ENCODE peak calls at places on chromosomes 13 and 19, in six cellular contexts. One of them, this sample, is unnamed.

GRCh38 chr19:46368116-46368515 is 21.2 kb downstream of the PPP5C start:
- DNase-seq in NB4: no peak
- DNase-seq in cardiac muscle cell: no peak
- DNase-seq in pancreas: no peak
- DNase-seq in neural crest cell: no peak
- DNase-seq in lower leg skin: peak
- DNase-seq in this sample: no peak

GRCh38 chr19:2233601-2234280 is 2.4 kb downstream of the PLEKHJ1 start:
- DNase-seq in neural crest cell: no peak
- DNase-seq in cardiac muscle cell: no peak
- DNase-seq in lower leg skin: no peak
- DNase-seq in pancreas: no peak
- DNase-seq in NB4: no peak
- DNase-seq in this sample: no peak

GRCh38 chr13:33937373-33938087 is 119.6 kb downstream of the RFC3 start:
- DNase-seq in pancreas: peak
- DNase-seq in NB4: no peak
- DNase-seq in lower leg skin: no peak
- DNase-seq in cardiac muscle cell: no peak
- DNase-seq in neural crest cell: no peak
- DNase-seq in this sample: no peak

GRCh38 chr19:1481893-1482360 is 2.9 kb upstream of the C19orf25 start:
- DNase-seq in neural crest cell: no peak
- DNase-seq in lower leg skin: no peak
- DNase-seq in NB4: no peak
- DNase-seq in cardiac muscle cell: no peak
- DNase-seq in pancreas: no peak
- DNase-seq in this sample: no peak

GRCh38 chr13:41117859-41118258 is 14.7 kb downstream of the KBTBD6 start:
- DNase-seq in pancreas: no peak
- DNase-seq in cardiac muscle cell: no peak
- DNase-seq in NB4: no peak
- DNase-seq in lower leg skin: no peak
- DNase-seq in neural crest cell: no peak
- DNase-seq in this sample: no peak

GRCh38 chr19:40604647-40605200 is 3.6 kb downstream of the LTBP4 start:
- DNase-seq in lower leg skin: peak
- DNase-seq in pancreas: no peak
- DNase-seq in cardiac muscle cell: no peak
- DNase-seq in NB4: no peak
- DNase-seq in neural crest cell: no peak
- DNase-seq in this sample: no peak

GRCh38 chr13:112743451-112744305 is 53.8 kb downstream of the ATP11A start:
- DNase-seq in neural crest cell: no peak
- DNase-seq in lower leg skin: no peak
- DNase-seq in cardiac muscle cell: no peak
- DNase-seq in NB4: no peak
- DNase-seq in pancreas: no peak
- DNase-seq in this sample: no peak

GRCh38 chr13:77969299-77969698 is 50.7 kb upstream of the EDNRB start:
- DNase-seq in cardiac muscle cell: no peak
- DNase-seq in lower leg skin: no peak
- DNase-seq in pancreas: no peak
- DNase-seq in NB4: no peak
- DNase-seq in neural crest cell: no peak
- DNase-seq in this sample: no peak

GRCh38 chr13:82076421-82076820 is 1735.5 kb upstream of the SPRY2 start:
- DNase-seq in cardiac muscle cell: no peak
- DNase-seq in neural crest cell: no peak
- DNase-seq in NB4: no peak
- DNase-seq in lower leg skin: no peak
- DNase-seq in pancreas: no peak
- DNase-seq in this sample: no peak

GRCh38 chr19:19477705-19478383 is 37.5 kb downstream of the TSSK6 start:
- DNase-seq in pancreas: no peak
- DNase-seq in NB4: no peak
- DNase-seq in neural crest cell: no peak
- DNase-seq in lower leg skin: no peak
- DNase-seq in cardiac muscle cell: no peak
- DNase-seq in this sample: no peak

GRCh38 chr19:35291259-35291658 is 702 bp upstream of the MAG start:
- DNase-seq in neural crest cell: no peak
- DNase-seq in cardiac muscle cell: no peak
- DNase-seq in pancreas: no peak
- DNase-seq in NB4: no peak
- DNase-seq in lower leg skin: no peak
- DNase-seq in this sample: no peak

GRCh38 chr13:78659450-78660110 is 625 bp upstream of the OBI1 start:
- DNase-seq in NB4: no peak
- DNase-seq in lower leg skin: no peak
- DNase-seq in cardiac muscle cell: no peak
- DNase-seq in pancreas: no peak
- DNase-seq in neural crest cell: no peak
- DNase-seq in this sample: no peak

GRCh38 chr13:51532736-51533197 is 51.5 kb upstream of the WDFY2 start:
- DNase-seq in lower leg skin: no peak
- DNase-seq in NB4: peak
- DNase-seq in pancreas: no peak
- DNase-seq in cardiac muscle cell: no peak
- DNase-seq in neural crest cell: no peak
- DNase-seq in this sample: no peak

GRCh38 chr13:51425410-51426042 is 27.3 kb downstream of the INTS6 start:
- DNase-seq in cardiac muscle cell: peak
- DNase-seq in NB4: no peak
- DNase-seq in lower leg skin: no peak
- DNase-seq in neural crest cell: no peak
- DNase-seq in pancreas: no peak
- DNase-seq in this sample: no peak

GRCh38 chr19:12913011-12913561 is 6.0 kb downstream of the SYCE2 start:
- DNase-seq in lower leg skin: peak
- DNase-seq in cardiac muscle cell: peak
- DNase-seq in NB4: no peak
- DNase-seq in neural crest cell: no peak
- DNase-seq in pancreas: peak
- DNase-seq in this sample: peak

GRCh38 chr13:106446011-106446410 is 89.5 kb downstream of the EFNB2 start:
- DNase-seq in NB4: no peak
- DNase-seq in cardiac muscle cell: peak
- DNase-seq in lower leg skin: no peak
- DNase-seq in pancreas: no peak
- DNase-seq in neural crest cell: no peak
- DNase-seq in this sample: no peak

GRCh38 chr13:95948646-95949045 is 104.6 kb downstream of the UGGT2 start:
- DNase-seq in lower leg skin: no peak
- DNase-seq in neural crest cell: no peak
- DNase-seq in NB4: peak
- DNase-seq in pancreas: no peak
- DNase-seq in cardiac muscle cell: peak
- DNase-seq in this sample: no peak

GRCh38 chr13:39776439-39776838 is 121.0 kb downstream of the COG6 start:
- DNase-seq in cardiac muscle cell: peak
- DNase-seq in NB4: no peak
- DNase-seq in pancreas: no peak
- DNase-seq in lower leg skin: no peak
- DNase-seq in neural crest cell: no peak
- DNase-seq in this sample: no peak

GRCh38 chr19:55165952-55166529 is 372 bp downstream of the DNAAF3 start:
- DNase-seq in pancreas: peak
- DNase-seq in cardiac muscle cell: peak
- DNase-seq in NB4: peak
- DNase-seq in neural crest cell: peak
- DNase-seq in lower leg skin: no peak
- DNase-seq in this sample: peak

GRCh38 chr19:50500060-50500752 is 10.8 kb downstream of the JOSD2 start:
- DNase-seq in NB4: peak
- DNase-seq in pancreas: no peak
- DNase-seq in neural crest cell: no peak
- DNase-seq in cardiac muscle cell: no peak
- DNase-seq in lower leg skin: no peak
- DNase-seq in this sample: peak
- TF ChIP-seq CTCF in NB4: no peak
- TF ChIP-seq CTCF in pancreas: no peak
- TF ChIP-seq CTCF in neural crest cell: peak
- TF ChIP-seq CTCF in cardiac muscle cell: peak
- TF ChIP-seq CTCF in lower leg skin: no peak
- TF ChIP-seq CTCF in this sample: no peak

DNA sequence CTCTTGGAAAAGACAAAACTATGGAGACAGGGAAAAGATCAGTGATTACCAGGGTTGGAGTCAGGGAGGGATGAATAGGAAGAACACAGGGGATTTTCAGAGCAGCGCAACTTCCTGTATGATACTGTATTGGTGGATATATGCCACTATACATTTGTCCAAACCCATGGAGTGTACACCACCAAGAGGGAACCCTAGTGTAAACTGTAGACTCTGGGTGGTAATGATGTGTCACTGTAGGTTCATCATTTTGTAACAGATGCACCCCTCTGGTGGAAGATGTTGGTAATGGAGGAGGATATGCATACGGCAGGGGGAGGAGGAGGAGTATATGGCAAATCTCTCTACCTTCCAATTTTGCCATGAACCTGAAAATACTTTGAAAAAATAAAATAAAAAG is 68.1 kb downstream of the UFM1 start:
- DNase-seq in neural crest cell: no peak
- DNase-seq in cardiac muscle cell: peak
- DNase-seq in pancreas: no peak
- DNase-seq in lower leg skin: no peak
- DNase-seq in NB4: peak
- DNase-seq in this sample: no peak
- TF ChIP-seq CTCF in neural crest cell: peak
- TF ChIP-seq CTCF in cardiac muscle cell: peak
- TF ChIP-seq CTCF in pancreas: no peak
- TF ChIP-seq CTCF in lower leg skin: no peak
- TF ChIP-seq CTCF in NB4: peak
- TF ChIP-seq CTCF in this sample: peak

GRCh38 chr19:38224014-38224862 is at the start of gene DPF1:
- DNase-seq in cardiac muscle cell: peak
- DNase-seq in pancreas: no peak
- DNase-seq in lower leg skin: no peak
- DNase-seq in NB4: peak
- DNase-seq in neural crest cell: peak
- DNase-seq in this sample: peak
- TF ChIP-seq CTCF in cardiac muscle cell: peak
- TF ChIP-seq CTCF in pancreas: no peak
- TF ChIP-seq CTCF in lower leg skin: no peak
- TF ChIP-seq CTCF in NB4: no peak
- TF ChIP-seq CTCF in neural crest cell: peak
- TF ChIP-seq CTCF in this sample: peak

DNA sequence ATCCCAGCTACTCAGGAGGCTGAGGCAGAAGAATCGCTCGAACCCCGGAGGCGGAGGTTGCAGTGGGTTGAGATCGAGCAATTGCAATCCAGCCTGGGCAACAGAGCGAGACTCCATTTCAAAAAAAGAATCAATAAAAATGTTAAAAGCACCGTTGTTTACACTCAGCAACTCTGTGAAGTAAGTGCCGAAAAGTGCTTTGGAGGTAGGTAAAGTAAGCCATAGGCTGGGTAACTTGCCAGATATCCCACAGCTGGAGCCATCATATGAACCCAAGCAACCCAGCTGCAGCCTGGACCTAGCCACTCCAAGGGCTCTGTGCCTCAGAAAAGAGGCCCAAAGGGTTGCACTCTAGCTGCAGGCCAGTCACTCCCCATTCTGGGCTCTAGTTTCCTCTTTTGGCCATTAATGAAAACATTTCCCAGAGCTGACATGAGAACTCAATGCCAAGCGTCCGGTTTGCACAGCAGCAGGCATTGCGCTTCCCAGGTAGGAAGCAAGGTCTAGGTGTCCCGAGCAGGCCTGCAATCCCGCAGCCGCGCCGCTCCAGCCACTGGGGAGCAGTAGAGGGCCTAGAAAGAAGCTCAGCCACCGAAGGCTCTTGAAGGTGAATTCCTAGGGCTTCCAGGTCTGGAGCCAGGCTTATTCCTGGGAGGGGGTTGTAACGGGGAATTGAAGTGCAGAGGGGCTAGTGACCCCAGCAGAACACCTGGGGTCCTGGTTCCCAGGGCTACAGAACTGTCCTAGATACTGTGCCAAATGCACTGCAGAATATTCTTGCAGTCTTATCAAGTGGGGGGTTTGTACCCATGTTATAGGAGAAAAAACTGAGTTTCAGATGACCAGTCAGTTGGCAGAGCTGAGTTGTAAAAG is 4.1 kb upstream of the CD79A start:
- DNase-seq in lower leg skin: no peak
- DNase-seq in pancreas: peak
- DNase-seq in neural crest cell: peak
- DNase-seq in cardiac muscle cell: peak
- DNase-seq in NB4: peak
- DNase-seq in this sample: peak
- TF ChIP-seq CTCF in lower leg skin: no peak
- TF ChIP-seq CTCF in pancreas: peak
- TF ChIP-seq CTCF in neural crest cell: peak
- TF ChIP-seq CTCF in cardiac muscle cell: peak
- TF ChIP-seq CTCF in NB4: peak
- TF ChIP-seq CTCF in this sample: peak

GRCh38 chr13:20033486-20033885 is 75.0 kb downstream of the ZMYM2 start:
- DNase-seq in neural crest cell: no peak
- DNase-seq in cardiac muscle cell: no peak
- DNase-seq in NB4: no peak
- DNase-seq in lower leg skin: no peak
- DNase-seq in pancreas: no peak
- DNase-seq in this sample: no peak

GRCh38 chr13:20037908-20038307 is 79.4 kb downstream of the ZMYM2 start:
- DNase-seq in NB4: no peak
- DNase-seq in neural crest cell: no peak
- DNase-seq in lower leg skin: no peak
- DNase-seq in cardiac muscle cell: no peak
- DNase-seq in pancreas: no peak
- DNase-seq in this sample: no peak

GRCh38 chr13:20035130-20035529 is 76.6 kb downstream of the ZMYM2 start:
- DNase-seq in lower leg skin: no peak
- DNase-seq in cardiac muscle cell: peak
- DNase-seq in pancreas: no peak
- DNase-seq in neural crest cell: no peak
- DNase-seq in NB4: no peak
- DNase-seq in this sample: no peak
- TF ChIP-seq CTCF in lower leg skin: no peak
- TF ChIP-seq CTCF in cardiac muscle cell: peak
- TF ChIP-seq CTCF in pancreas: no peak
- TF ChIP-seq CTCF in neural crest cell: peak
- TF ChIP-seq CTCF in NB4: no peak
- TF ChIP-seq CTCF in this sample: no peak

This sample was measured in glutamatergic neuron.